ENCODE peak calls at places on chromosomes 1 and 21, in ten cellular contexts. R is CMK; U is cardiac muscle cell; A is head of caudate nucleus; M is stimulated activated CD8-positive, alpha-beta memory T cell treated with anti-CD3 and anti-CD28 coated beads, Interleukin-15, amount 100 ng/mL, for 24 hours; E is heart left ventricle; S is Panc1; V is stimulated activated CD4-positive, alpha-beta T cell treated with anti-CD3 and anti-CD28 coated beads, Interleukin-12 subunit alpha, Interleukin-12 subunit beta, amount 100 ng/mL, for 4 hours; J is activated CD4-positive, alpha-beta T cell treated with anti-CD3 and anti-CD28 coated beads, Interleukin-2, amount 50 U/mL, for 1 hour; P is NCI-H774. X is an unnamed sample.

GRCh38 chr1:85898861-85899260 is 190.6 kb upstream of the ZNHIT6 start:
- DNase-seq in P (no peak), J (no peak), R (no peak), A (no peak), V (no peak), S (no peak), U (peak; percentile 2), M (no peak), E (no peak), X (no peak)

GRCh38 chr1:107530543-107530942 is 389.7 kb downstream of the NTNG1 start:
- DNase-seq in U (no peak), V (no peak), P (no peak), S (no peak), A (no peak), M (no peak), R (no peak), J (no peak), E (no peak), X (no peak)

GRCh38 chr21:44067011-44067839 is 40.0 kb upstream of the PWP2 start:
- DNase-seq in J (no peak), M (no peak), U (no peak), A (no peak), S (no peak), P (no peak), V (no peak), R (no peak), E (no peak), X (no peak)

GRCh38 chr1:32045770-32046169 is 27.0 kb upstream of the TMEM39B start:
- DNase-seq in V (no peak), M (no peak), P (no peak), E (no peak), J (no peak), A (no peak), U (no peak), S (no peak), R (no peak), X (no peak)

GRCh38 chr1:167227934-167228378 is 7.3 kb downstream of the POU2F1 start:
- DNase-seq in J (no peak), M (no peak), V (no peak), A (no peak), R (no peak), U (peak; percentile 32), S (no peak), P (no peak), E (no peak), X (no peak)

GRCh38 chr1:72202761-72203160 is 79.6 kb downstream of the NEGR1 start:
- DNase-seq in V (no peak), S (no peak), A (no peak), E (no peak), R (no peak), M (no peak), J (no peak), U (no peak), P (no peak), X (no peak)

GRCh38 chr1:14599173-14599754 is 779 bp downstream of the KAZN start:
- DNase-seq in E (no peak), U (no peak), J (no peak), A (peak; percentile 47), M (no peak), S (no peak), R (no peak), V (no peak), P (no peak), X (no peak)

GRCh38 chr1:20370628-20371200 is 80.0 kb downstream of the VWA5B1 start:
- DNase-seq in R (no peak), U (no peak), E (peak; percentile 18), M (no peak), V (no peak), S (no peak), P (no peak), J (no peak), A (no peak), X (no peak)

GRCh38 chr1:208159542-208160258 is 84.5 kb downstream of the PLXNA2 start:
- DNase-seq in P (no peak), E (no peak), J (no peak), A (no peak), V (no peak), M (no peak), U (peak; percentile 94), S (no peak), R (no peak), X (no peak)

GRCh38 chr21:36684957-36685714 is 13.8 kb upstream of the SIM2 start:
- DNase-seq in E (no peak), S (no peak), V (no peak), J (no peak), P (no peak), A (no peak), R (no peak), U (no peak), M (no peak), X (no peak)

GRCh38 chr21:20445971-20446370 is 552.2 kb upstream of the NCAM2 start:
- DNase-seq in J (no peak), U (no peak), S (no peak), A (no peak), V (no peak), E (no peak), M (no peak), P (no peak), R (no peak), X (no peak)

GRCh38 chr1:158724442-158724841 is 3.9 kb upstream of the OR6K3 start:
- DNase-seq in M (no peak), E (no peak), V (no peak), P (no peak), J (no peak), A (no peak), R (no peak), S (no peak), U (no peak), X (no peak)

GRCh38 chr1:178506177-178506576 is 6.7 kb upstream of the TEX35 start:
- DNase-seq in V (no peak), R (no peak), M (no peak), S (no peak), P (no peak), A (no peak), U (no peak), E (no peak), J (no peak), X (no peak)

GRCh38 chr1:211305044-211305443 is 21.6 kb upstream of the TRAF5 start:
- DNase-seq in S (no peak), P (no peak), E (no peak), V (no peak), A (no peak), J (no peak), U (no peak), R (no peak), M (no peak), X (peak; percentile 52)

GRCh38 chr1:15402809-15403450 is 6.8 kb upstream of the EFHD2 start:
- DNase-seq in V (no peak), P (no peak), A (no peak), R (no peak), M (no peak), J (no peak), U (no peak), S (no peak), E (no peak), X (no peak)

GRCh38 chr1:93448983-93449805 is 1.3 kb downstream of the FNBP1L start:
- DNase-seq in J (no peak), V (no peak), A (peak; percentile 7), P (peak; percentile 38), M (no peak), U (peak; percentile 63), R (no peak), E (no peak), S (no peak), X (no peak)